ENCODE peak calls at places on chromosomes 11 and 22, in five cellular contexts. H, O, X, L and T are unnamed samples.

GRCh38 chr11:92886243-92886905 is 83.1 kb upstream of the MTNR1B start:
- DNase-seq in H (peak; percentile 86), O (peak; percentile 73), X (peak; percentile 79), L (peak; percentile 73), T (peak; percentile 74)

GRCh38 chr11:106466441-106467190 is 389.2 kb downstream of the AASDHPPT start:
- DNase-seq in H (no peak), O (no peak), X (no peak), L (peak; percentile 9), T (no peak)

GRCh38 chr22:30178180-30179126 is 68.1 kb downstream of the LIF start:
- DNase-seq in H (no peak), O (no peak), X (no peak), L (peak; percentile 19), T (no peak)

GRCh38 chr11:56509439-56509838 is 18.3 kb upstream of the OR5M8 start:
- DNase-seq in H (no peak), O (no peak), X (no peak), L (no peak), T (no peak)

GRCh38 chr11:102456381-102456780 is 3.8 kb upstream of the TMEM123 start:
- DNase-seq in H (no peak), O (no peak), X (no peak), L (no peak), T (no peak)

GRCh38 chr11:121291896-121292502 is 572 bp upstream of the SC5D start:
- DNase-seq in H (peak; percentile 3), O (peak; percentile 23), X (peak; percentile 36), L (no peak), T (peak; percentile 32)

GRCh38 chr11:122306776-122307479 is 190.9 kb upstream of the BLID start:
- DNase-seq in H (no peak), O (no peak), X (peak; percentile 88), L (no peak), T (no peak)

GRCh38 chr22:50701076-50701419 is 28.4 kb downstream of the SHANK3 start:
- DNase-seq in H (no peak), O (no peak), X (no peak), L (no peak), T (no peak)

GRCh38 chr11:7252683-7253213 is 1.0 kb downstream of the SYT9 start:
- DNase-seq in H (no peak), O (peak; percentile 23), X (peak; percentile 55), L (peak; percentile 41), T (no peak)

GRCh38 chr11:108551653-108552462 is 41.7 kb downstream of the EXPH5 start:
- DNase-seq in H (no peak), O (no peak), X (no peak), L (peak; percentile 32), T (no peak)

GRCh38 chr22:25141994-25142620 is 57.6 kb upstream of the CRYBB3 start:
- DNase-seq in H (peak; percentile 60), O (no peak), X (peak; percentile 78), L (peak; percentile 70), T (no peak)

GRCh38 chr11:60838132-60838531 is 3.8 kb upstream of the CCDC86 start:
- DNase-seq in H (no peak), O (no peak), X (peak; percentile 76), L (peak; percentile 35), T (no peak)

GRCh38 chr11:72773696-72774095 is 20.2 kb downstream of the STARD10 start:
- DNase-seq in H (no peak), O (no peak), X (no peak), L (no peak), T (no peak)

GRCh38 chr11:67371549-67372231 is 1.7 kb downstream of the CLCF1 start:
- DNase-seq in H (peak; percentile 85), O (peak; percentile 70), X (peak; percentile 77), L (peak; percentile 64), T (peak; percentile 76)

GRCh38 chr11:117421471-117421870 is 93.8 kb downstream of the CEP164 start:
- DNase-seq in H (no peak), O (no peak), X (no peak), L (no peak), T (no peak)

GRCh38 chr22:24474221-24474620 is 20.9 kb upstream of the UPB1 start:
- DNase-seq in H (no peak), O (no peak), X (no peak), L (no peak), T (no peak)

GRCh38 chr11:111765984-111766833 is at the start of gene PPP2R1B:
- DNase-seq in H (peak; percentile 98), O (peak; percentile 97), X (peak; percentile 90), L (peak; percentile 87), T (peak; percentile 98)

GRCh38 chr22:36900225-36900624 is 13.2 kb upstream of the CSF2RB start:
- DNase-seq in H (no peak), O (no peak), X (no peak), L (no peak), T (no peak)

GRCh38 chr22:27217154-27217553 is 559.8 kb downstream of the MIAT start:
- DNase-seq in H (peak; percentile 62), O (no peak), X (no peak), L (no peak), T (no peak)

GRCh38 chr11:120622189-120622912 is 110.8 kb downstream of the GRIK4 start:
- DNase-seq in H (peak; percentile 58), O (no peak), X (peak; percentile 59), L (no peak), T (no peak)

GRCh38 chr11:66877585-66877984 is 20.7 kb downstream of the LRFN4 start:
- DNase-seq in H (no peak), O (no peak), X (no peak), L (no peak), T (no peak)

GRCh38 chr22:30301995-30302809 is 12.9 kb upstream of the CASTOR1 start:
- DNase-seq in H (no peak), O (no peak), X (no peak), L (no peak), T (no peak)

GRCh38 chr22:17063372-17064106 is 21.3 kb upstream of the IL17RA start:
- DNase-seq in H (no peak), O (no peak), X (no peak), L (no peak), T (no peak)

GRCh38 chr11:47606731-47607130 is 12.5 kb upstream of the C1QTNF4 start:
- DNase-seq in H (no peak), O (no peak), X (no peak), L (no peak), T (no peak)

GRCh38 chr11:104968856-104969776 is 742 bp upstream of the CASP4 start:
- DNase-seq in H (no peak), O (no peak), X (peak; percentile 64), L (peak; percentile 43), T (peak; percentile 3)

GRCh38 chr22:43511276-43511910 is 99.6 kb downstream of the MPPED1 start:
- DNase-seq in H (no peak), O (no peak), X (no peak), L (no peak), T (no peak)

GRCh38 chr11:57476223-57476882 is 16.0 kb downstream of the RTN4RL2 start:
- DNase-seq in H (peak; percentile 79), O (peak; percentile 68), X (peak; percentile 67), L (peak; percentile 59), T (peak; percentile 71)

GRCh38 chr11:34790620-34791019 is 125.6 kb downstream of the APIP start:
- DNase-seq in H (no peak), O (no peak), X (peak; percentile 40), L (no peak), T (no peak)

GRCh38 chr11:59263225-59263894 is 50.6 kb upstream of the MPEG1 start:
- DNase-seq in H (no peak), O (no peak), X (peak; percentile 68), L (peak; percentile 55), T (no peak)

GRCh38 chr11:89125298-89125697 is 52.4 kb upstream of the TYR start:
- DNase-seq in H (no peak), O (no peak), X (peak; percentile 24), L (peak; percentile 6), T (no peak)

GRCh38 chr22:48804811-48805301 is 1022.8 kb downstream of the BRD1 start:
- DNase-seq in H (no peak), O (no peak), X (no peak), L (no peak), T (no peak)

GRCh38 chr22:22770280-22770871 is 117.2 kb upstream of the IGLL5 start:
- DNase-seq in H (peak; percentile 66), O (no peak), X (peak; percentile 80), L (peak; percentile 68), T (peak; percentile 29)
- TF ChIP-seq CTCF in H (peak; percentile 73), O (peak; percentile 33), X (peak; percentile 89), L (peak; percentile 85), T (peak; percentile 69)

DNA sequence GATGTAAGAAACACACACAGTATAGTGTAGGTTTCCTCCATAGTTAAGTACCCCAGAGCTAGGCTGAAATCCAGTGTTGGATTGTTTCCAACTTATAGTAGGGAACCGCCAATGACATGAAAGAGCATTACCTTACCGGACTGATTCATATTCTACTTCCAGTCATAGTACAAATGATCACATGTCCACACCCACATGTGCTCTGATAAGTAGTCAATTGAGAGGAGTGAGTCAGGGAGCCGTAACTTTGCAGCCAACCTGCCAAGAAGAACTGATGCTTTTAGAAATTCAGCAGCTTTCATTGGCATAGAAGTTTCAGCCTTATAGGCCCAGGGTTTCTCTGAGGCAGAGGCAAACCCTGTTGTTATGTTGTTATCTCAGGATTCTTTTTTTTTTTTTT is 240.6 kb downstream of the ETS1 start:
- DNase-seq in H (no peak), O (no peak), X (no peak), L (no peak), T (no peak)
- TF ChIP-seq CTCF in H (no peak), O (no peak), X (no peak), L (no peak), T (no peak)

GRCh38 chr11:94546886-94547285 is 3.2 kb downstream of the FUT4 start:
- DNase-seq in H (no peak), O (no peak), X (no peak), L (no peak), T (no peak)
- TF ChIP-seq CTCF in H (peak; percentile 11), O (no peak), X (no peak), L (no peak), T (no peak)

GRCh38 chr11:129316781-129317180 is 58.9 kb upstream of the BARX2 start:
- DNase-seq in H (no peak), O (no peak), X (no peak), L (no peak), T (no peak)

GRCh38 chr11:129315781-129316579 is 59.7 kb upstream of the BARX2 start:
- DNase-seq in H (no peak), O (no peak), X (peak; percentile 62), L (peak; percentile 56), T (no peak)

GRCh38 chr11:129312741-129313587 is 62.7 kb upstream of the BARX2 start:
- DNase-seq in H (no peak), O (no peak), X (no peak), L (no peak), T (no peak)

GRCh38 chr11:129313588-129314288 is 61.9 kb upstream of the BARX2 start:
- DNase-seq in H (no peak), O (no peak), X (no peak), L (no peak), T (no peak)

GRCh38 chr11:129314381-129314780 is 61.3 kb upstream of the BARX2 start:
- DNase-seq in H (no peak), O (no peak), X (no peak), L (no peak), T (no peak)
- TF ChIP-seq CTCF in H (no peak), O (no peak), X (no peak), L (no peak), T (no peak)

DNA sequence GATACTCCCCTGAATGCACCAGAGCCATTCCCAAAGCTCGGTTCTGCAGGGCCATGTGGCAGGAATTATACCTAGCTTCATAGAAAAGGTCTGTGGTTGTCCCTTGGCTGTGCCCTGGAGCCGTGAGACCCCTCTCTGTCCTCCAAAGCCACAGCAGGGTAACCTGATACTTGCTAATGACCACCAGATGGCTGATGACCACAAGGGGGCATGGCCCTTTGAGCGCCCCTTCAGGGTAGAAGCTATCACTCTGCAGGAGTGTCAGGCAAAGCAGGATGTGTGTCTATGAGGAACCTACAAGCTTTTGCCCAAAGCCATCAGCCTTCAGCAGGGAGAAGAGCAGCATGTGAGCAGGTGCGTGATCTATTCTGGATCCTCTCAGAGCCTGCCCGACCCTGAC is 95.3 kb downstream of the NTM start:
- DNase-seq in H (peak; percentile 27), O (no peak), X (peak; percentile 91), L (peak; percentile 87), T (no peak)
- TF ChIP-seq CTCF in H (no peak), O (no peak), X (peak; percentile 78), L (peak; percentile 70), T (no peak)